ENCODE peak calls at places on chromosomes 16 and 17, in ten cellular contexts. P is gastrocnemius medialis, C is NCI-H2081, U is caudate nucleus, F is lung, T is glutamatergic neuron, E is NCI-H1694, B is pulmonary artery endothelial cell, V is NCI-H1105 treated with DMSO at 0.1 percent for 48 hours, R is C1 segment of cervical spinal cord. W is an unnamed sample.

GRCh38 chr16:80285089-80285488 is 255.7 kb upstream of the DYNLRB2 start:
- DNase-seq in P (no peak), C (no peak), U (no peak), F (no peak), T (no peak), E (no peak), B (no peak), V (no peak), R (no peak), W (no peak)

GRCh38 chr17:4710693-4711634 is 532 bp downstream of the ARRB2 start:
- DNase-seq in P (no peak), C (peak; percentile 22), U (no peak), F (peak; percentile 49), T (peak; percentile 51), E (no peak), B (no peak), V (peak; percentile 18), R (no peak), W (no peak)

GRCh38 chr17:61401280-61402072 is 1.8 kb downstream of the TBX2 start:
- DNase-seq in P (no peak), C (no peak), U (no peak), F (no peak), T (no peak), E (no peak), B (no peak), V (no peak), R (no peak), W (no peak)

GRCh38 chr17:66580178-66580577 is 254.7 kb upstream of the CACNG5 start:
- DNase-seq in P (no peak), C (no peak), U (no peak), F (peak; percentile 50), T (no peak), E (no peak), B (no peak), V (no peak), R (no peak), W (no peak)

GRCh38 chr17:61477204-61477834 is 25.1 kb downstream of the TBX4 start:
- DNase-seq in P (no peak), C (no peak), U (no peak), F (no peak), T (no peak), E (no peak), B (no peak), V (no peak), R (no peak), W (no peak)

GRCh38 chr16:82761236-82761635 is 134.5 kb downstream of the CDH13 start:
- DNase-seq in P (peak; percentile 90), C (no peak), U (no peak), F (peak; percentile 38), T (no peak), E (no peak), B (peak; percentile 29), V (no peak), R (no peak), W (no peak)

GRCh38 chr16:66379571-66379941 is 13.1 kb downstream of the CDH5 start:
- DNase-seq in P (no peak), C (no peak), U (no peak), F (no peak), T (no peak), E (no peak), B (no peak), V (no peak), R (no peak), W (no peak)

GRCh38 chr17:8176197-8176940 is at the start of gene TMEM107:
- DNase-seq in P (peak; percentile 47), C (peak; percentile 83), U (peak; percentile 75), F (peak; percentile 88), T (peak; percentile 93), E (peak; percentile 71), B (no peak), V (peak; percentile 91), R (peak; percentile 58), W (peak; percentile 73)

GRCh38 chr16:66359811-66360608 is 6.5 kb upstream of the CDH5 start:
- DNase-seq in P (no peak), C (no peak), U (no peak), F (no peak), T (peak; percentile 47), E (peak; percentile 28), B (peak; percentile 97), V (no peak), R (no peak), W (peak; percentile 30)

GRCh38 chr17:7191571-7192270 is 12.6 kb upstream of the ASGR1 start:
- DNase-seq in P (no peak), C (no peak), U (peak; percentile 21), F (no peak), T (peak; percentile 87), E (peak; percentile 82), B (no peak), V (no peak), R (no peak), W (peak; percentile 7)

GRCh38 chr16:1019234-1019933 is 37.8 kb downstream of the SOX8 start:
- DNase-seq in P (no peak), C (no peak), U (peak; percentile 75), F (no peak), T (no peak), E (no peak), B (no peak), V (peak; percentile 8), R (peak; percentile 39), W (no peak)

GRCh38 chr17:17557796-17558195 is 33.7 kb downstream of the PEMT start:
- DNase-seq in P (peak; percentile 41), C (no peak), U (no peak), F (no peak), T (no peak), E (no peak), B (no peak), V (no peak), R (peak; percentile 24), W (no peak)

GRCh38 chr17:62702746-62703268 is 75.3 kb downstream of the MRC2 start:
- DNase-seq in P (no peak), C (no peak), U (no peak), F (no peak), T (no peak), E (no peak), B (no peak), V (no peak), R (no peak), W (no peak)

GRCh38 chr17:46125831-46126230 is 67.4 kb downstream of the KANSL1 start:
- DNase-seq in P (no peak), C (no peak), U (no peak), F (no peak), T (no peak), E (no peak), B (no peak), V (no peak), R (no peak), W (no peak)

GRCh38 chr17:60106377-60107059 is 27.8 kb upstream of the HEATR6 start:
- DNase-seq in P (no peak), C (no peak), U (no peak), F (peak; percentile 20), T (no peak), E (no peak), B (no peak), V (no peak), R (no peak), W (no peak)

GRCh38 chr16:75491876-75492275 is 3.4 kb downstream of the CHST6 start:
- DNase-seq in P (no peak), C (peak; percentile 51), U (peak; percentile 76), F (no peak), T (peak; percentile 82), E (peak; percentile 13), B (no peak), V (peak; percentile 78), R (peak; percentile 55), W (peak; percentile 38)

GRCh38 chr16:1342526-1343427 is 8.9 kb downstream of the TSR3 start:
- DNase-seq in P (peak; percentile 95), C (peak; percentile 96), U (peak; percentile 72), F (peak; percentile 98), T (peak; percentile 98), E (peak; percentile 96), B (peak; percentile 66), V (peak; percentile 92), R (peak; percentile 62), W (peak; percentile 98)

GRCh38 chr17:28716740-28717577 is 709 bp downstream of the RAB34 start:
- DNase-seq in P (no peak), C (no peak), U (no peak), F (no peak), T (peak; percentile 50), E (no peak), B (no peak), V (no peak), R (no peak), W (no peak)

GRCh38 chr17:1485748-1486376 is 6.6 kb downstream of the MYO1C start:
- DNase-seq in P (peak; percentile 35), C (no peak), U (no peak), F (peak; percentile 62), T (peak; percentile 43), E (no peak), B (no peak), V (no peak), R (peak; percentile 18), W (no peak)

GRCh38 chr17:51487947-51488346 is 227.6 kb downstream of the UTP18 start:
- DNase-seq in P (no peak), C (peak; percentile 16), U (no peak), F (no peak), T (no peak), E (no peak), B (no peak), V (no peak), R (no peak), W (no peak)

GRCh38 chr16:88926374-88926990 is 50.5 kb downstream of the CBFA2T3 start:
- DNase-seq in P (no peak), C (no peak), U (no peak), F (no peak), T (no peak), E (no peak), B (no peak), V (no peak), R (no peak), W (no peak)

GRCh38 chr17:79520134-79520892 is 90.5 kb downstream of the RBFOX3 start:
- DNase-seq in P (no peak), C (no peak), U (no peak), F (no peak), T (peak; percentile 65), E (peak; percentile 61), B (no peak), V (no peak), R (no peak), W (no peak)

GRCh38 chr17:32111141-32111771 is 31.0 kb upstream of the RHOT1 start:
- DNase-seq in P (peak; percentile 23), C (peak; percentile 81), U (peak; percentile 19), F (peak; percentile 36), T (peak; percentile 40), E (peak; percentile 82), B (peak; percentile 19), V (no peak), R (no peak), W (no peak)

GRCh38 chr17:901964-902363 is 77.6 kb downstream of the NXN start:
- DNase-seq in P (peak; percentile 89), C (no peak), U (no peak), F (no peak), T (no peak), E (no peak), B (no peak), V (no peak), R (no peak), W (no peak)

GRCh38 chr17:64326420-64327054 is 63.5 kb upstream of the TEX2 start:
- DNase-seq in P (peak; percentile 43), C (no peak), U (no peak), F (peak; percentile 89), T (no peak), E (no peak), B (no peak), V (no peak), R (peak; percentile 28), W (no peak)

GRCh38 chr17:34370997-34371395 is 8.0 kb upstream of the CCL1 start:
- DNase-seq in P (no peak), C (no peak), U (no peak), F (no peak), T (no peak), E (no peak), B (no peak), V (no peak), R (no peak), W (no peak)

GRCh38 chr16:23296994-23297393 is 5.1 kb upstream of the SCNN1B start:
- DNase-seq in P (no peak), C (peak; percentile 17), U (no peak), F (no peak), T (peak; percentile 48), E (no peak), B (no peak), V (no peak), R (no peak), W (peak; percentile 6)

GRCh38 chr16:68270353-68270752 is 6.0 kb downstream of the SLC7A6 start:
- DNase-seq in P (no peak), C (no peak), U (no peak), F (no peak), T (no peak), E (no peak), B (no peak), V (no peak), R (no peak), W (no peak)